ENCODE peak calls at places on chromosomes 1 and 21, in six cellular contexts. X, K, Z, A, D and E are unnamed samples.

GRCh38 chr21:38416791-38417190 is 81.5 kb downstream of the ERG start:
- DNase-seq in Z (no peak), X (no peak), D (no peak), K (no peak), A (peak), E (no peak)

GRCh38 chr1:147726161-147726560 is 34.2 kb downstream of the GJA5 start:
- DNase-seq in Z (no peak), X (no peak), A (no peak), D (no peak), K (no peak), E (no peak)

GRCh38 chr1:201850053-201850397 is 21.1 kb downstream of the IPO9 start:
- DNase-seq in K (no peak), D (no peak), Z (no peak), A (peak), X (no peak), E (no peak)

GRCh38 chr1:92857817-92858216 is 26.0 kb downstream of the RPL5 start:
- DNase-seq in A (no peak), D (no peak), K (no peak), Z (no peak), X (no peak), E (no peak)

GRCh38 chr1:196680107-196680506 is 28.3 kb downstream of the CFH start:
- DNase-seq in A (peak), Z (no peak), K (no peak), X (no peak), D (no peak), E (no peak)

GRCh38 chr1:43952731-43953350 is 6.1 kb downstream of the IPO13 start:
- DNase-seq in K (no peak), A (no peak), D (peak), X (no peak), Z (no peak), E (no peak)

GRCh38 chr1:220281159-220281574 is 8.9 kb upstream of the RAB3GAP2 start:
- DNase-seq in K (no peak), A (no peak), D (peak), Z (no peak), X (no peak), E (peak)

GRCh38 chr21:33640697-33641338 is 723 bp downstream of the CRYZL1 start:
- DNase-seq in A (no peak), Z (no peak), X (no peak), K (no peak), D (peak), E (no peak)

GRCh38 chr1:150997949-150998348 is 8.8 kb downstream of the MINDY1 start:
- DNase-seq in D (no peak), Z (no peak), A (no peak), X (no peak), K (no peak), E (no peak)

GRCh38 chr1:39106949-39107740 is 81.0 kb downstream of the NDUFS5 start:
- DNase-seq in K (no peak), X (no peak), Z (no peak), D (peak), A (peak), E (no peak)

GRCh38 chr1:226661965-226662364 is 77.1 kb downstream of the ITPKB start:
- DNase-seq in A (no peak), D (no peak), X (peak), K (no peak), Z (no peak), E (no peak)

GRCh38 chr21:33836408-33836807 is 79.2 kb downstream of the ATP5PO start:
- DNase-seq in D (no peak), K (no peak), X (no peak), A (no peak), Z (no peak), E (no peak)

GRCh38 chr1:42423621-42424200 is 32.1 kb downstream of the ZMYND12 start:
- DNase-seq in D (no peak), Z (no peak), A (no peak), K (no peak), X (no peak), E (no peak)

GRCh38 chr1:65948609-65949229 is 156.0 kb downstream of the PDE4B start:
- DNase-seq in D (peak), X (no peak), A (peak), K (no peak), Z (no peak), E (no peak)

GRCh38 chr1:233863901-233864545 is 40.5 kb upstream of the SLC35F3 start:
- DNase-seq in A (no peak), D (no peak), X (no peak), Z (no peak), K (no peak), E (no peak)

GRCh38 chr21:46024983-46025860 is 43.7 kb downstream of the COL6A1 start:
- DNase-seq in Z (no peak), K (no peak), X (no peak), A (no peak), D (no peak), E (no peak)

GRCh38 chr1:19068639-19069276 is 112.3 kb upstream of the IFFO2 start:
- DNase-seq in K (no peak), Z (no peak), D (no peak), A (no peak), X (no peak), E (no peak)

GRCh38 chr1:198108646-198109045 is 48.2 kb upstream of the NEK7 start:
- DNase-seq in A (no peak), K (no peak), Z (no peak), X (no peak), D (no peak), E (no peak)

GRCh38 chr1:232856556-232856955 is 51.3 kb downstream of the MAP10 start:
- DNase-seq in D (no peak), Z (no peak), A (no peak), X (no peak), K (no peak), E (no peak)

GRCh38 chr1:59332221-59332620 is 35.3 kb downstream of the FGGY start:
- DNase-seq in Z (no peak), D (no peak), X (no peak), K (no peak), A (peak), E (no peak)

GRCh38 chr1:44672254-44672955 is 1.9 kb downstream of the TMEM53 start:
- DNase-seq in X (peak), K (no peak), D (peak), Z (no peak), A (peak), E (no peak)

GRCh38 chr1:244237445-244237844 is 186.4 kb downstream of the ZBTB18 start:
- DNase-seq in A (peak), X (no peak), D (no peak), Z (no peak), K (no peak), E (no peak)

GRCh38 chr1:226394461-226394860 is 13.4 kb downstream of the PARP1 start:
- DNase-seq in A (no peak), K (no peak), X (no peak), D (no peak), Z (no peak), E (no peak)

GRCh38 chr1:172002725-172003345 is 161.5 kb downstream of the DNM3 start:
- DNase-seq in D (peak), A (peak), Z (peak), X (no peak), K (no peak), E (peak)

GRCh38 chr1:9655127-9655723 is 3.7 kb downstream of the PIK3CD start:
- DNase-seq in D (no peak), A (no peak), K (no peak), Z (peak), X (no peak), E (no peak)

GRCh38 chr1:114558548-114558947 is 22.9 kb downstream of the BCAS2 start:
- DNase-seq in X (no peak), A (no peak), Z (no peak), K (peak), D (no peak), E (peak)

GRCh38 chr1:62321438-62321837 is 2.2 kb upstream of the KANK4 start:
- DNase-seq in K (no peak), X (no peak), Z (no peak), A (peak), D (no peak), E (peak)

GRCh38 chr1:42940851-42941639 is 17.6 kb downstream of the SLC2A1 start:
- DNase-seq in K (no peak), D (no peak), X (peak), Z (no peak), A (peak), E (peak)

GRCh38 chr1:32454726-32455125 is 10.1 kb upstream of the ZBTB8B start:
- DNase-seq in D (peak), X (no peak), Z (no peak), A (peak), K (no peak), E (no peak)

GRCh38 chr1:159940006-159940620 is 5.3 kb downstream of the IGSF9 start:
- DNase-seq in D (no peak), Z (no peak), A (no peak), X (no peak), K (no peak), E (no peak)

GRCh38 chr1:119390499-119390898 is 21.9 kb downstream of the HAO2 start:
- DNase-seq in D (no peak), K (no peak), A (no peak), Z (no peak), X (no peak), E (no peak)

GRCh38 chr1:92484472-92485373 is 2.0 kb downstream of the GFI1 start:
- DNase-seq in Z (peak), X (peak), D (no peak), A (no peak), K (peak), E (peak)

GRCh38 chr1:2556277-2557145 is at the start of gene TNFRSF14:
- DNase-seq in K (no peak), Z (peak), X (peak), D (peak), A (peak), E (no peak)

GRCh38 chr21:42499430-42500106 is 3.5 kb upstream of the RSPH1 start:
- DNase-seq in X (no peak), A (no peak), D (no peak), Z (no peak), K (no peak), E (no peak)

GRCh38 chr1:240285541-240285940 is 193.9 kb downstream of the FMN2 start:
- DNase-seq in Z (no peak), A (peak), X (no peak), D (no peak), K (no peak), E (no peak)

GRCh38 chr1:220139966-220140365 is 46.0 kb downstream of the IARS2 start:
- DNase-seq in D (no peak), K (no peak), A (no peak), X (no peak), Z (no peak), E (no peak)

GRCh38 chr1:8252266-8252951 is 65.5 kb upstream of the SLC45A1 start:
- DNase-seq in A (no peak), K (no peak), Z (no peak), X (no peak), D (no peak), E (no peak)

GRCh38 chr1:168360151-168360550 is 79.5 kb downstream of the TBX19 start:
- DNase-seq in A (peak), K (no peak), D (no peak), Z (peak), X (no peak), E (no peak)